ENCODE peak calls at places on chromosomes 4 and X, in five cellular contexts. G is Right ventricle myocardium superior; X is psoas muscle; P is naive thymus-derived CD8-positive, alpha-beta T cell; Y is CD4-positive, alpha-beta T cell. C is an unnamed sample.

GRCh38 chrX:51608071-51608470 is 10.6 kb downstream of the CENPVL3 start:
- ATAC-seq in G (no peak), X (no peak), P (no peak), Y (no peak), C (no peak)

GRCh38 chr4:40121515-40121914 is 64.9 kb downstream of the N4BP2 start:
- ATAC-seq in G (no peak), X (no peak), P (no peak), Y (no peak), C (peak)

GRCh38 chrX:9019151-9019550 is 14.8 kb downstream of the FAM9B start:
- ATAC-seq in G (no peak), X (no peak), P (no peak), Y (no peak), C (no peak)

GRCh38 chrX:19814240-19814639 is 73.2 kb downstream of the SH3KBP1 start:
- ATAC-seq in G (no peak), X (no peak), P (no peak), Y (no peak), C (peak)

GRCh38 chr4:60865238-60865637 is 334.9 kb upstream of the ADGRL3 start:
- ATAC-seq in G (no peak), X (no peak), P (no peak), Y (no peak), C (no peak)

GRCh38 chr4:68748181-68748981 is 67.4 kb upstream of the UGT2B10 start:
- ATAC-seq in G (no peak), X (no peak), P (no peak), Y (no peak), C (peak)

GRCh38 chr4:15720846-15721245 is 18.0 kb downstream of the BST1 start:
- ATAC-seq in G (no peak), X (no peak), P (no peak), Y (no peak), C (no peak)

GRCh38 chrX:139475432-139475831 is 55.1 kb upstream of the F9 start:
- ATAC-seq in G (no peak), X (no peak), P (no peak), Y (no peak), C (no peak)

GRCh38 chr4:128310266-128310697 is 22.7 kb upstream of the PGRMC2 start:
- ATAC-seq in G (peak), X (peak), P (no peak), Y (no peak), C (no peak)

GRCh38 chr4:48021086-48021485 is 4.5 kb downstream of the NIPAL1 start:
- ATAC-seq in G (no peak), X (no peak), P (no peak), Y (no peak), C (no peak)

GRCh38 chrX:38347136-38347535 is 5.3 kb upstream of the OTC start:
- ATAC-seq in G (no peak), X (peak), P (no peak), Y (no peak), C (peak)

GRCh38 chrX:13001961-13002671 is 27.2 kb downstream of the TMSB4X start:
- ATAC-seq in G (no peak), X (no peak), P (no peak), Y (peak), C (peak)

GRCh38 chr4:6263541-6264540 is 5.8 kb upstream of the WFS1 start:
- ATAC-seq in G (peak), X (no peak), P (no peak), Y (no peak), C (peak)

GRCh38 chr4:174847801-174848427 is 18.9 kb upstream of the GLRA3 start:
- ATAC-seq in G (no peak), X (no peak), P (no peak), Y (no peak), C (no peak)

GRCh38 chr4:38562751-38563198 is 101.2 kb upstream of the KLF3 start:
- ATAC-seq in G (peak), X (no peak), P (no peak), Y (no peak), C (peak)

GRCh38 chrX:132442674-132443073 is 46.2 kb downstream of the MBNL3 start:
- ATAC-seq in G (peak), X (no peak), P (no peak), Y (no peak), C (no peak)

GRCh38 chr4:38366997-38367396 is 297.0 kb upstream of the KLF3 start:
- ATAC-seq in G (no peak), X (no peak), P (no peak), Y (no peak), C (no peak)

GRCh38 chrX:74464722-74465121 is 43.4 kb downstream of the SLC16A2 start:
- ATAC-seq in G (no peak), X (no peak), P (no peak), Y (no peak), C (no peak)

GRCh38 chr4:152539556-152540292 is 3.8 kb upstream of the FBXW7 start:
- ATAC-seq in G (no peak), X (no peak), P (no peak), Y (no peak), C (no peak)